ENCODE peak calls at places on chromosome 10, in six cellular contexts. U is Panc1, Z is GM12878, J is stomach, E is K562, D is suprapubic skin. Q is an unnamed sample.

GRCh38 chr10:11016959-11017574 is 605 bp upstream of the CELF2 start:
- DNase-seq in Z (no peak), E (no peak), J (no peak), D (no peak), U (no peak), Q (no peak)

GRCh38 chr10:90842710-90843109 is 15.1 kb downstream of the HTR7 start:
- DNase-seq in D (no peak), E (no peak), U (no peak), Z (no peak), J (no peak), Q (no peak)

GRCh38 chr10:24866615-24867583 is 85.5 kb downstream of the PRTFDC1 start:
- DNase-seq in D (no peak), J (peak), U (no peak), Z (no peak), E (peak), Q (no peak)

GRCh38 chr10:50554381-50554994 is 69.3 kb downstream of the SGMS1 start:
- DNase-seq in U (no peak), J (no peak), E (no peak), Z (no peak), D (no peak), Q (no peak)

GRCh38 chr10:13820591-13821377 is 234.0 kb downstream of the PRPF18 start:
- DNase-seq in Z (no peak), U (no peak), J (no peak), D (no peak), E (no peak), Q (no peak)

GRCh38 chr10:81953420-81953819 is 78.4 kb downstream of the NRG3 start:
- DNase-seq in D (no peak), U (no peak), E (no peak), Z (no peak), J (no peak), Q (no peak)

GRCh38 chr10:60732240-60733188 is 45.8 kb upstream of the CDK1 start:
- DNase-seq in U (no peak), D (peak), E (no peak), J (peak), Z (no peak), Q (no peak)

GRCh38 chr10:51171946-51172345 is 97.7 kb downstream of the PRKG1 start:
- DNase-seq in D (no peak), J (no peak), U (peak), E (no peak), Z (no peak), Q (no peak)

GRCh38 chr10:96765406-96766240 is 45.3 kb upstream of the PIK3AP1 start:
- DNase-seq in D (peak), Z (no peak), U (peak), E (peak), J (peak), Q (no peak)

GRCh38 chr10:78856421-78856820 is 212.3 kb upstream of the ZMIZ1 start:
- DNase-seq in U (no peak), E (no peak), J (peak), Z (no peak), D (no peak), Q (no peak)

GRCh38 chr10:31317171-31317570 is 1.8 kb upstream of the ZEB1 start:
- DNase-seq in D (no peak), J (no peak), U (no peak), E (no peak), Z (no peak), Q (no peak)

GRCh38 chr10:38094923-38095574 is 912 bp downstream of the ZNF37A start:
- DNase-seq in U (no peak), D (no peak), J (no peak), Z (no peak), E (peak), Q (no peak)

GRCh38 chr10:78964952-78965633 is 103.7 kb upstream of the ZMIZ1 start:
- DNase-seq in J (peak), Z (no peak), U (peak), E (peak), D (no peak), Q (peak)

GRCh38 chr10:23358357-23358756 is 13.8 kb upstream of the C10orf67 start:
- DNase-seq in D (no peak), U (no peak), Z (no peak), J (no peak), E (no peak), Q (no peak)

GRCh38 chr10:52031771-52032170 is 282.3 kb upstream of the DKK1 start:
- DNase-seq in D (no peak), E (no peak), Z (no peak), U (no peak), J (no peak), Q (no peak)

GRCh38 chr10:21600804-21601512 is 66.9 kb downstream of the MLLT10 start:
- DNase-seq in Z (no peak), U (no peak), E (no peak), D (no peak), J (no peak), Q (no peak)

GRCh38 chr10:133164816-133165555 is 5.0 kb downstream of the KNDC1 start:
- DNase-seq in J (no peak), E (no peak), Z (no peak), U (no peak), D (peak), Q (peak)

GRCh38 chr10:42367532-42368230 is 270.7 kb downstream of the ZNF33B start:
- DNase-seq in U (peak), J (no peak), Z (peak), E (peak), D (peak), Q (peak)
- TF ChIP-seq POLR2AphosphoS5 in U (peak), J (peak), Z (no peak), E (no peak), D (no peak), Q (no peak)

DNA sequence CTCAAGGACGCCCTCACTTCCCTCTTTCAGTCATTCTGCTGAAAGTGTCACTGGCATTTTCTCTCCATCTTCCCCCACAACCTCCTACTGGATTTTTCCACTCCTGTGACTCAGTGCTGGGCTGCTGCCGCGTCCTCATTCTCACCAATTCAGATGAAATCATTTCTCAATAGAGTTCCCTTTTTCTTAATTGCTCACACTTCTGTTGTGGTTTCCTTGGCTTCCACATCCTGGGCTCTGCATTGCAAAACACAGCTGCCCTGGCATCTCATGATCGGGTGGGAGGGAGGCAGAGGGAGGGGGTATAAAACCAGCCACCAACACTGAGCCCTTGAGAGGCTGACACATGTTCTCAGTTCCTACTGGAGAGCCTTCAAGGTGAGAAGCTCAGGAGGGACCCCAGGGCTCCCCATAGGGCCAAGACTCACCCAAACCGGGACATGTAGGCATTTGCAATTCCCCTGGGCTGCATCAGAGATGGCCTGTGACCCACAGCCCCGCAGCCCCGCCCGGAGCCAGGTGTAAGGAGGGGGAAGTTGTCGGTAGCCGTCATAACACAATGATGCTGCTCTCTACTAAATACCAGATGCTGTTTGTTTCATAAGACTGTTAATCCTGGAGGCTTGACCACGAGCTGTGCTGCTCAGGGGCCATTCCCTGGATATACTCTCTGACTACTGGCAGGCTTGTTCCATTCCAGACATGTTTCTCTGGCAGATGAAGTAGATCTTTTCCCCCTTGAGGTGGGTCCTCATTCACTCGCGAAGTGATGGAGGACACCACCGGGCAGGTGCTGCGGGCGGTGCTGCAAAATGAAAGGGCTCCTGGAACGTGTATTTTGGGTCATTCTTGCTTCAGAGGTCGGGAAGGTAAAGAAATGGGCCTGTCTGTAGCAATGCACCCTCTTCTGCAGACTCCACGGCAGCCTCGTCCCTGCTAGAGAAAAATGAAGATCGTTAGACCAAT is 61.3 kb downstream of the MKI67 start:
- DNase-seq in D (peak), J (no peak), U (no peak), E (no peak), Z (peak), Q (peak)
- H3K27ac ChIP-seq in D (peak), J (peak), U (no peak), E (no peak), Z (peak), Q (peak)

GRCh38 chr10:43102063-43102828 is 25.4 kb downstream of the RET start:
- DNase-seq in J (no peak), D (no peak), E (no peak), Z (no peak), U (no peak), Q (no peak)
- TF ChIP-seq POLR2AphosphoS5 in J (no peak), D (no peak), E (no peak), Z (no peak), U (no peak), Q (no peak)

DNA sequence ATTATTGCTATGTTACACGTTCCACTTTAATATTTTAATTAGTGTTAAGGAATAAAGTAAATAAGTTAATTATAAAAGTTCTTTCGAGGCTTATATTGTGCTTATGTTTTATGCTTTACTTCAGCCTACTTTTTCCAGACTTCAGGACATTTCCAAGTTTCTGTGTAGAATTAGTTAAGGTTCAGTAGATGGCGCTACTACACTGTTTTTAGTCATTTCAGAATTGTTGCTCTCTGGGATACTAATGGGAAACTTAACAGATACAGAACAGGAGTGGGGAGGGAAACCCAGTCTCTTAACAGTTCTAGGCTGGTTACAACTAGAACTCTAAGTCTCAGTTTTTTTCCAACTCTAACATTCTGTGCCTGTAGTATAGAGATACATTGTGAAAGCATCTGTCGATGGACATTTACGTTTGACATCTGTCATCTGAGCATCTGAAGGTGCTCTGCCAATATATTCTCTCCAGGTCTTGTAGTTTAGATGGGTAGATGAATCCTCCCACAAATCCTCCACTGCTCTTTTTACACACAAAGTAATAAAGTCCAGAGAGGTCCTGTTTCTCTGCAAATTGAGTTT is 56.8 kb upstream of the FAM171A1 start:
- DNase-seq in E (peak), D (no peak), Z (no peak), U (no peak), J (no peak), Q (no peak)
- H3K27ac ChIP-seq in E (no peak), D (no peak), Z (no peak), U (no peak), J (no peak), Q (no peak)